ENCODE peak calls at places on chromosomes 4 and X, in seven cellular contexts. P is choroid plexus epithelial cell, F is mammary epithelial cell, U is right atrium auricular region, Q is body of pancreas, B is sigmoid colon, O is AG04450. T is an unnamed sample.

GRCh38 chr4:52861879-52862604 is at the start of gene RASL11B:
- DNase-seq in P (peak), F (peak), U (peak), Q (peak), B (peak), O (no peak), T (peak)

GRCh38 chr4:139279723-139280620 is at the start of gene MGARP:
- DNase-seq in P (peak), F (peak), U (no peak), Q (no peak), B (no peak), O (no peak), T (no peak)

GRCh38 chr4:783133-783541 is 42.8 kb downstream of the CPLX1 start:
- DNase-seq in P (no peak), F (no peak), U (no peak), Q (no peak), B (peak), O (no peak), T (peak)

GRCh38 chr4:151955721-151956340 is 195.0 kb upstream of the GATB start:
- DNase-seq in P (peak), F (peak), U (no peak), Q (no peak), B (no peak), O (peak), T (no peak)

GRCh38 chrX:134139090-134139489 is 97.9 kb upstream of the CCDC160 start:
- DNase-seq in P (no peak), F (no peak), U (no peak), Q (no peak), B (no peak), O (no peak), T (no peak)

GRCh38 chrX:102624105-102624504 is 24.8 kb downstream of the ARMCX5 start:
- DNase-seq in P (peak), F (no peak), U (no peak), Q (peak), B (no peak), O (no peak), T (no peak)

GRCh38 chr4:73912191-73912590 is 43.0 kb downstream of the CXCL1 start:
- DNase-seq in P (no peak), F (no peak), U (no peak), Q (no peak), B (no peak), O (no peak), T (no peak)

GRCh38 chr4:174036563-174036962 is 246.9 kb downstream of the FBXO8 start:
- DNase-seq in P (no peak), F (no peak), U (no peak), Q (no peak), B (no peak), O (no peak), T (no peak)

GRCh38 chr4:185602397-185602796 is 67.1 kb upstream of the PDLIM3 start:
- DNase-seq in P (no peak), F (no peak), U (no peak), Q (no peak), B (no peak), O (no peak), T (no peak)

GRCh38 chr4:26432419-26432818 is 57.9 kb downstream of the CCKAR start:
- DNase-seq in P (no peak), F (no peak), U (no peak), Q (no peak), B (no peak), O (no peak), T (no peak)

GRCh38 chr4:169351860-169352259 is 81.1 kb upstream of the SH3RF1 start:
- DNase-seq in P (peak), F (no peak), U (no peak), Q (peak), B (no peak), O (no peak), T (no peak)

GRCh38 chr4:57550143-57550542 is 440.0 kb upstream of the IGFBP7 start:
- DNase-seq in P (no peak), F (no peak), U (no peak), Q (no peak), B (no peak), O (no peak), T (no peak)

GRCh38 chr4:22881416-22881815 is 188.7 kb downstream of the GBA3 start:
- DNase-seq in P (no peak), F (no peak), U (no peak), Q (no peak), B (no peak), O (no peak), T (no peak)

GRCh38 chrX:132737743-132738142 is 220.7 kb downstream of the HS6ST2 start:
- DNase-seq in P (no peak), F (peak), U (no peak), Q (no peak), B (no peak), O (no peak), T (no peak)

GRCh38 chr4:48705609-48706008 is 74.5 kb downstream of the FRYL start:
- DNase-seq in P (no peak), F (no peak), U (no peak), Q (no peak), B (no peak), O (no peak), T (no peak)

GRCh38 chr4:16721618-16722291 is 176.7 kb downstream of the LDB2 start:
- DNase-seq in P (peak), F (no peak), U (no peak), Q (no peak), B (no peak), O (peak), T (no peak)

DNA sequence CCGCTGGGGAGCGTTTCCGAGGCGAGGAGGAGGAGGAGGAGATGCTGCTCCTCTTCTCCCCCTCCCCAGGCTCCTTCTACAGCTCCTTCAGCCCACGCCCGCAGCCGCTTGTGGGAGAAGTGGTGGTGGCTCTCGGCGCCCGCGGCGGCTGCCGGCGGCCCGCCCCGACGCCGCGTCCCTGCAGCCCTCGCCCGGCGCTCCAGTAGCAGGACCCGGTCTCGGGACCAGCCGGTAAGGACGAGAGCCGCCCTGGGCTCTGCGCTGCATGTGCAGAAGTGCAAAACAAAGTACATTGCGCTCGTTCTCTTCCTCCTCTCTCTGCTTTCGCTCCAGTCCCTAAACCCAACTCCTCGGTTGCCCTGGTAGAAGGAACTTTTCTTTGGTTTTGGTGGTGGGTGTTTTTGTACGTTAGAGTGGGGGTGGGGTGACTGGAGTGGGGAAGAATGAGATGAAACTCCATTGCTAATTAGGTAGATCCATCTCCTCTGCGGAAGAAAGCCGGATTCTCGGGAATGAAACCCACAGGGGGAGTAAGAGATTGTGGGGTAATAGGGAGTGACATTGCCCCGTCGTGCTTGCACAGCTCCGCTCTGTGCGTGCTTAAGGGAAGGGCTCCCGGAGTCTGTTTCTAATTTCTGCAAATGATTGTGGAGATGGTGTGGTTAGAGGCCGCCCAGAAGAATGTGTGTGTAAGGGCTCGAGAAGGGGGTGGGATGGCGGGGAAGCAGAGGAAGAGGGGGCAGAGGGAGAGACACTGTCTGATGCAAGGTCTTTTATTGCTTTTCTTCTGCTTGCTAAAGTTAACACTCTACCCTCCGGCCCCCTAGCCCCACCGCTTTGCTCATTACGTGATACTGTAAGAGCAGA is 677 bp downstream of the PTPN13 start:
- DNase-seq in P (peak), F (peak), U (peak), Q (peak), B (peak), O (peak), T (peak)
- TF ChIP-seq CTCF in P (peak), F (peak), U (no peak), Q (peak), B (no peak), O (peak), T (no peak)

DNA sequence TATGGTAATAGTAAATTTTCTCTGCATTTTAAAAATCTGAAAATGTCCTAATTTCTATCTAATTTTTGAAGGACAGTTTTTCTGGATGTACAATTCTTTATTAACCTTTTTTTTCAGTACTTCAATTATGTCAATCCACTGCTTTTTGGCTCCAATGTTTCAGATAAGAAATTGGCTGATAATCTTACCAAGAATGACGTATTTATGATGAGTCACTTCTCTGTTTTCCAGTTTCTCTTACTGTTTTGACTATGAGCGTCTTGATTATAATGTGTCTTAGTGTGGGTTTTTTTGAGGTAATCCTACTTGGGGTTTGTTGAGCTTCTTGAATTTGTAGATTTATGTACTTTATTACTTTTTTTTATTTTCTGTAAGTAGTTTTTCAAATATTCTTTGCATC is 47.2 kb downstream of the UGT2B11 start:
- DNase-seq in P (no peak), F (peak), U (no peak), Q (no peak), B (no peak), O (no peak), T (no peak)
- H3K4me3 ChIP-seq in P (no peak), F (no peak), U (no peak), Q (no peak), B (no peak), O (no peak), T (no peak)

DNA sequence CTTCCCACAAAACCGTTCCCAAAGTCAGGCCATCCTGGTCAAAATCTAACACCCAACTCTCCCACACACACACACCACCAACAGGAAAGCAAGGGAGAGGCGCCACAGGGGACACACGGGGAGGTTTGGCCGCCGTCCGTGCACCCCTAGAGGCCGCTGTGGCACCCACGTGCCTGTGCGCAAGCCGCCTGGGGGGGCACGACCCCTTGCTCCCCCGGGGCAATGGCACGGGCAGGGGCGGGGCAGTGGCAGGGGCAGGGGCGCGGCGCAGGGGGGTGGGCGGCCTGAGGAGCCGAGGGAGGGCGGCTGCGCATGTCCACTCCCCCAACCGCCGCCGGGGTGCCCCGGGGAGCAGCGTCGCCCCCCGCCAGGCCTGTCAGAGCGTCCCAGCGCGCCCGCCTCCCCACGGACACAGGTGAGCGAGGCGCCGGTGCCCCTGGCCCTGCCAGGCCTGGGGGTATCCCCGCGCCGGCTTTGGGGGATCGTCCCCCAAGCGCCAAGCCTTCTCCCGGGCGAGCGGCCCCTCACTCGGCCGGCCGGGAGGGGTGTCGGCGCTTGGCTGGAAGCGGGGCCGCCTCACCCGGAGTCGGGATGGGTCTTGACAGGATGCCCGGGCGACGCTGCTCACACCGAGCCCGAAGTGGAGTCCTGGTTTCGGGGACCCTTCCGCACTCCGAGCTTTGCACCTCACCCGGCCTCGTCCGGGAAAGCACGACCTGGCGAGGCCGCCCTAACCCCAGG is at the start of gene ERAS:
- DNase-seq in P (no peak), F (no peak), U (no peak), Q (no peak), B (no peak), O (no peak), T (no peak)
- TF ChIP-seq CTCF in P (no peak), F (no peak), U (no peak), Q (no peak), B (no peak), O (no peak), T (no peak)

GRCh38 chr4:159179310-159179958 is 76.6 kb downstream of the RAPGEF2 start:
- DNase-seq in P (no peak), F (no peak), U (no peak), Q (no peak), B (no peak), O (no peak), T (no peak)

GRCh38 chr4:159175989-159176375 is 73.1 kb downstream of the RAPGEF2 start:
- DNase-seq in P (no peak), F (no peak), U (no peak), Q (no peak), B (no peak), O (no peak), T (no peak)

GRCh38 chr4:159178147-159178541 is 75.3 kb downstream of the RAPGEF2 start:
- DNase-seq in P (peak), F (no peak), U (no peak), Q (no peak), B (no peak), O (no peak), T (no peak)

GRCh38 chr4:159175165-159175988 is 72.5 kb downstream of the RAPGEF2 start:
- DNase-seq in P (peak), F (peak), U (peak), Q (peak), B (peak), O (peak), T (peak)

GRCh38 chr4:159177265-159178146 is 74.6 kb downstream of the RAPGEF2 start:
- DNase-seq in P (no peak), F (no peak), U (no peak), Q (no peak), B (no peak), O (no peak), T (no peak)
- H3K4me3 ChIP-seq in P (no peak), F (no peak), U (no peak), Q (no peak), B (no peak), O (no peak), T (no peak)